ENCODE peak calls at places on chromosome 20, in six cellular contexts. K is activated B cell treated with CpG ODN at 0.5 μM for 24 hours; P is GM12865; Q is DMS153; R is fibroblast of mammary gland; O is activated CD8-positive, alpha-beta memory T cell treated with anti-CD3 and anti-CD28 coated beads for 4 hours. U is an unnamed sample.

GRCh38 chr20:19944772-19945459 is 72.2 kb upstream of the NAA20 start:
- DNase-seq in K (no peak), P (peak; percentile 76), Q (no peak), R (peak; percentile 61), O (no peak), U (no peak)

GRCh38 chr20:11799131-11799800 is 118.4 kb upstream of the BTBD3 start:
- DNase-seq in K (no peak), P (no peak), Q (no peak), R (no peak), O (no peak), U (no peak)

GRCh38 chr20:52379723-52380336 is 188.3 kb upstream of the ZFP64 start:
- DNase-seq in K (no peak), P (peak; percentile 20), Q (no peak), R (peak; percentile 17), O (peak; percentile 2), U (peak; percentile 5)

GRCh38 chr20:47019106-47019824 is 124.6 kb downstream of the EYA2 start:
- DNase-seq in K (no peak), P (no peak), Q (no peak), R (peak; percentile 63), O (no peak), U (no peak)

GRCh38 chr20:54103067-54103761 is 32.8 kb upstream of the BCAS1 start:
- DNase-seq in K (peak; percentile 46), P (peak; percentile 78), Q (peak; percentile 6), R (peak; percentile 66), O (peak; percentile 52), U (peak; percentile 72)

GRCh38 chr20:2713285-2713684 is 20.7 kb downstream of the EBF4 start:
- DNase-seq in K (no peak), P (no peak), Q (no peak), R (peak; percentile 14), O (no peak), U (peak; percentile 24)

GRCh38 chr20:50280851-50281655 is 90.4 kb downstream of the CEBPB start:
- DNase-seq in K (no peak), P (no peak), Q (no peak), R (no peak), O (no peak), U (no peak)

GRCh38 chr20:50085481-50086365 is 27.2 kb downstream of the UBE2V1 start:
- DNase-seq in K (no peak), P (peak; percentile 57), Q (peak; percentile 37), R (peak; percentile 71), O (no peak), U (peak; percentile 60)

GRCh38 chr20:21529863-21530262 is 16.0 kb upstream of the NKX2-2 start:
- DNase-seq in K (no peak), P (peak; percentile 27), Q (peak; percentile 73), R (no peak), O (no peak), U (no peak)

GRCh38 chr20:49701313-49701731 is 12.4 kb downstream of the B4GALT5 start:
- DNase-seq in K (no peak), P (no peak), Q (no peak), R (peak; percentile 52), O (no peak), U (peak; percentile 32)

GRCh38 chr20:12598894-12599293 is 409.9 kb upstream of the SPTLC3 start:
- DNase-seq in K (no peak), P (no peak), Q (no peak), R (no peak), O (no peak), U (no peak)

GRCh38 chr20:50320910-50321796 is 130.5 kb downstream of the CEBPB start:
- DNase-seq in K (no peak), P (peak; percentile 28), Q (peak; percentile 13), R (peak; percentile 94), O (no peak), U (no peak)

GRCh38 chr20:24489631-24490260 is 20.3 kb downstream of the SYNDIG1 start:
- DNase-seq in K (no peak), P (no peak), Q (no peak), R (no peak), O (no peak), U (no peak)

GRCh38 chr20:13819885-13820645 is 35.2 kb downstream of the NDUFAF5 start:
- DNase-seq in K (no peak), P (peak; percentile 63), Q (peak; percentile 52), R (peak; percentile 64), O (no peak), U (peak; percentile 6)

GRCh38 chr20:50315811-50316551 is 125.4 kb downstream of the CEBPB start:
- DNase-seq in K (no peak), P (no peak), Q (no peak), R (no peak), O (no peak), U (no peak)

GRCh38 chr20:45861157-45862075 is 4.0 kb downstream of the ZSWIM3 start:
- DNase-seq in K (no peak), P (no peak), Q (peak; percentile 44), R (no peak), O (no peak), U (no peak)

GRCh38 chr20:57633945-57634491 is 13.8 kb upstream of the ZBP1 start:
- DNase-seq in K (no peak), P (peak; percentile 44), Q (no peak), R (no peak), O (no peak), U (no peak)

GRCh38 chr20:57048027-57048869 is 218.2 kb downstream of the BMP7 start:
- DNase-seq in K (no peak), P (peak; percentile 38), Q (no peak), R (peak; percentile 32), O (no peak), U (no peak)

GRCh38 chr20:658731-659291 is 5.8 kb upstream of the SRXN1 start:
- DNase-seq in K (no peak), P (no peak), Q (no peak), R (no peak), O (no peak), U (no peak)

GRCh38 chr20:7629880-7630279 is 310.4 kb downstream of the HAO1 start:
- DNase-seq in K (no peak), P (no peak), Q (no peak), R (peak; percentile 15), O (no peak), U (no peak)